ENCODE peak calls at places on chromosomes 3 and 15, in five cellular contexts. One of them, this sample, is unnamed.

GRCh38 chr3:150439657-150440056 is 31.6 kb downstream of the TSC22D2 start:
- DNase-seq in upper lobe of right lung: no peak
- DNase-seq in esophagus squamous epithelium: no peak
- DNase-seq in pancreas: no peak
- DNase-seq in testis: no peak
- DNase-seq in this sample: no peak

GRCh38 chr3:60086811-60087210 is 1037.0 kb upstream of the CFAP20DC start:
- DNase-seq in upper lobe of right lung: no peak
- DNase-seq in testis: no peak
- DNase-seq in pancreas: no peak
- DNase-seq in esophagus squamous epithelium: no peak
- DNase-seq in this sample: no peak

GRCh38 chr3:122245513-122246174 is 62.2 kb downstream of the CASR start:
- DNase-seq in pancreas: no peak
- DNase-seq in esophagus squamous epithelium: no peak
- DNase-seq in upper lobe of right lung: no peak
- DNase-seq in testis: no peak
- DNase-seq in this sample: no peak

GRCh38 chr3:190122198-190122771 is 1.6 kb upstream of the P3H2 start:
- DNase-seq in esophagus squamous epithelium: no peak
- DNase-seq in pancreas: no peak
- DNase-seq in upper lobe of right lung: no peak
- DNase-seq in testis: no peak
- DNase-seq in this sample: no peak

GRCh38 chr3:138180375-138181029 is 5.8 kb upstream of the DBR1 start:
- DNase-seq in pancreas: no peak
- DNase-seq in upper lobe of right lung: no peak
- DNase-seq in esophagus squamous epithelium: no peak
- DNase-seq in testis: peak
- DNase-seq in this sample: no peak

GRCh38 chr15:70036585-70037343 is 61.0 kb downstream of the TLE3 start:
- DNase-seq in pancreas: no peak
- DNase-seq in esophagus squamous epithelium: no peak
- DNase-seq in testis: no peak
- DNase-seq in upper lobe of right lung: peak
- DNase-seq in this sample: no peak

GRCh38 chr3:59127071-59127470 is 77.2 kb upstream of the CFAP20DC start:
- DNase-seq in testis: no peak
- DNase-seq in upper lobe of right lung: no peak
- DNase-seq in esophagus squamous epithelium: no peak
- DNase-seq in pancreas: no peak
- DNase-seq in this sample: no peak

GRCh38 chr3:28901029-28901428 is 379.8 kb upstream of the RBMS3 start:
- DNase-seq in testis: peak
- DNase-seq in upper lobe of right lung: no peak
- DNase-seq in esophagus squamous epithelium: no peak
- DNase-seq in pancreas: no peak
- DNase-seq in this sample: no peak

GRCh38 chr3:100650651-100651611 is 41.5 kb downstream of the ADGRG7 start:
- DNase-seq in upper lobe of right lung: no peak
- DNase-seq in esophagus squamous epithelium: no peak
- DNase-seq in pancreas: no peak
- DNase-seq in testis: no peak
- DNase-seq in this sample: no peak

GRCh38 chr15:77475898-77476297 is 55.2 kb downstream of the HMG20A start:
- DNase-seq in upper lobe of right lung: no peak
- DNase-seq in pancreas: no peak
- DNase-seq in esophagus squamous epithelium: no peak
- DNase-seq in testis: no peak
- DNase-seq in this sample: no peak

GRCh38 chr3:119601154-119601553 is 3.5 kb downstream of the PLA1A start:
- DNase-seq in pancreas: no peak
- DNase-seq in esophagus squamous epithelium: no peak
- DNase-seq in testis: no peak
- DNase-seq in upper lobe of right lung: no peak
- DNase-seq in this sample: no peak

GRCh38 chr3:104149154-104149553 is 1217.6 kb upstream of the ALCAM start:
- DNase-seq in esophagus squamous epithelium: no peak
- DNase-seq in testis: no peak
- DNase-seq in upper lobe of right lung: no peak
- DNase-seq in pancreas: no peak
- DNase-seq in this sample: no peak

GRCh38 chr15:60350121-60350520 is 47.7 kb downstream of the ANXA2 start:
- DNase-seq in pancreas: no peak
- DNase-seq in upper lobe of right lung: no peak
- DNase-seq in esophagus squamous epithelium: no peak
- DNase-seq in testis: no peak
- DNase-seq in this sample: no peak

GRCh38 chr3:38168988-38169363 is 3.6 kb downstream of the OXSR1 start:
- DNase-seq in esophagus squamous epithelium: no peak
- DNase-seq in upper lobe of right lung: no peak
- DNase-seq in pancreas: no peak
- DNase-seq in testis: no peak
- DNase-seq in this sample: no peak

GRCh38 chr3:60755094-60755493 is 496.2 kb downstream of the FHIT start:
- DNase-seq in upper lobe of right lung: no peak
- DNase-seq in pancreas: no peak
- DNase-seq in esophagus squamous epithelium: no peak
- DNase-seq in testis: peak
- DNase-seq in this sample: no peak

GRCh38 chr3:7322957-7323679 is 462.2 kb downstream of the GRM7 start:
- DNase-seq in upper lobe of right lung: no peak
- DNase-seq in pancreas: no peak
- DNase-seq in esophagus squamous epithelium: no peak
- DNase-seq in testis: no peak
- DNase-seq in this sample: no peak

GRCh38 chr3:127196002-127196401 is 3.1 kb downstream of the PRR23E start:
- DNase-seq in upper lobe of right lung: no peak
- DNase-seq in testis: no peak
- DNase-seq in pancreas: no peak
- DNase-seq in esophagus squamous epithelium: no peak
- DNase-seq in this sample: no peak

GRCh38 chr3:133643611-133644010 is 18.1 kb downstream of the TOPBP1 start:
- DNase-seq in esophagus squamous epithelium: no peak
- DNase-seq in testis: no peak
- DNase-seq in upper lobe of right lung: no peak
- DNase-seq in pancreas: no peak
- DNase-seq in this sample: no peak

GRCh38 chr3:168249539-168250414 is 154.1 kb upstream of the GOLIM4 start:
- DNase-seq in esophagus squamous epithelium: no peak
- DNase-seq in upper lobe of right lung: peak
- DNase-seq in testis: peak
- DNase-seq in pancreas: peak
- DNase-seq in this sample: peak
- TF ChIP-seq CTCF in esophagus squamous epithelium: no peak
- TF ChIP-seq CTCF in upper lobe of right lung: peak
- TF ChIP-seq CTCF in testis: no peak
- TF ChIP-seq CTCF in pancreas: no peak
- TF ChIP-seq CTCF in this sample: peak

GRCh38 chr15:54354341-54354740 is 376.1 kb downstream of the UNC13C start:
- DNase-seq in upper lobe of right lung: no peak
- DNase-seq in pancreas: no peak
- DNase-seq in esophagus squamous epithelium: no peak
- DNase-seq in testis: no peak
- DNase-seq in this sample: no peak
- H3K4me3 ChIP-seq in upper lobe of right lung: no peak
- H3K4me3 ChIP-seq in pancreas: no peak
- H3K4me3 ChIP-seq in esophagus squamous epithelium: no peak
- H3K4me3 ChIP-seq in testis: no peak
- H3K4me3 ChIP-seq in this sample: no peak

GRCh38 chr3:136280961-136281360 is 30.8 kb downstream of the PCCB start:
- DNase-seq in pancreas: no peak
- DNase-seq in esophagus squamous epithelium: no peak
- DNase-seq in testis: no peak
- DNase-seq in upper lobe of right lung: no peak
- DNase-seq in this sample: no peak

GRCh38 chr3:136279092-136279491 is 29.0 kb downstream of the PCCB start:
- DNase-seq in testis: no peak
- DNase-seq in upper lobe of right lung: no peak
- DNase-seq in pancreas: no peak
- DNase-seq in esophagus squamous epithelium: no peak
- DNase-seq in this sample: no peak

GRCh38 chr3:136277634-136278033 is 27.5 kb downstream of the PCCB start:
- DNase-seq in testis: no peak
- DNase-seq in pancreas: peak
- DNase-seq in upper lobe of right lung: no peak
- DNase-seq in esophagus squamous epithelium: no peak
- DNase-seq in this sample: no peak

GRCh38 chr3:136277115-136277514 is 27.0 kb downstream of the PCCB start:
- DNase-seq in testis: no peak
- DNase-seq in esophagus squamous epithelium: no peak
- DNase-seq in upper lobe of right lung: no peak
- DNase-seq in pancreas: peak
- DNase-seq in this sample: no peak

GRCh38 chr3:136276049-136276755 is 26.1 kb downstream of the PCCB start:
- DNase-seq in upper lobe of right lung: no peak
- DNase-seq in esophagus squamous epithelium: no peak
- DNase-seq in testis: no peak
- DNase-seq in pancreas: no peak
- DNase-seq in this sample: no peak
- TF ChIP-seq CTCF in upper lobe of right lung: no peak
- TF ChIP-seq CTCF in esophagus squamous epithelium: no peak
- TF ChIP-seq CTCF in testis: no peak
- TF ChIP-seq CTCF in pancreas: no peak
- TF ChIP-seq CTCF in this sample: no peak

DNA sequence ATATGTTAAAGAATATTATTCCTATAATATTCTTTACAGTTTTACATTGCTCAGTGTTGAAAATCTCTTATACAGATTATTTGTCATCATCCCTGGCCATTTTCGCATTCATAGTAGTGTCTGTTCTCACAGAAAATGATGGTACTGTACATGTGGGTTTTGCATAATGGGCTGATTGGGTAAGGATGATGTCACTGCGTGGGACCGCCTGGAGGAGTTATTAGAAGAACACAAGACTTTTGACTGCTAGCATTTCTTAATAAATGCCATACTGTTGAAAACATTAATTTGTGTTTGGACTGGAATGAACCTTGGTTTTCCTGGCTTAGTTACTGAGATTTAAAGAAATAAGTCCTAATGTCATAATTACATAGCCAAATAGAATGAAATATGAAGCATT is 20.3 kb downstream of the LRCH3 start:
- DNase-seq in esophagus squamous epithelium: no peak
- DNase-seq in pancreas: no peak
- DNase-seq in upper lobe of right lung: no peak
- DNase-seq in testis: peak
- DNase-seq in this sample: no peak
- H3K4me3 ChIP-seq in esophagus squamous epithelium: no peak
- H3K4me3 ChIP-seq in pancreas: no peak
- H3K4me3 ChIP-seq in upper lobe of right lung: no peak
- H3K4me3 ChIP-seq in testis: no peak
- H3K4me3 ChIP-seq in this sample: no peak

DNA sequence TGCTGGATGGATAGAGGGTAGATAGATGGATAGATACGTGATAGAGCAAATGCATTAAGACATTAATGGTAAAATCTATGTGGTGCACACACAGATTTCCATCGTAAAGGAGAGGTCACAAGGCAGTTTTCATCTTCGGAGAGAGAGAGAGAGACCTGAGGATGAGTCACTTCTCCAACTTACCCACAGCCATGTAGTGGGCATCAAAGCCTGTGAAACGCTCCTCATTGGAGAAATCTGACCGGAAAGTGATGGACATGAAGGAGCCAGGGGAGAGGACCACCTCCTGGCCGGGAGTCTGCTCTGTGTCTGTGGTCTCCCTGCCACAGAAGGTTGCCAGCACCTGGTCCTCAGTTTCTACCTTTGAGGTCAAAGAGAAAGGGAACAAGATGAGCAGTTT is 29.2 kb downstream of the MASP1 start:
- DNase-seq in esophagus squamous epithelium: no peak
- DNase-seq in upper lobe of right lung: no peak
- DNase-seq in testis: no peak
- DNase-seq in pancreas: no peak
- DNase-seq in this sample: no peak
- TF ChIP-seq CTCF in esophagus squamous epithelium: no peak
- TF ChIP-seq CTCF in upper lobe of right lung: no peak
- TF ChIP-seq CTCF in testis: no peak
- TF ChIP-seq CTCF in pancreas: no peak
- TF ChIP-seq CTCF in this sample: no peak

DNA sequence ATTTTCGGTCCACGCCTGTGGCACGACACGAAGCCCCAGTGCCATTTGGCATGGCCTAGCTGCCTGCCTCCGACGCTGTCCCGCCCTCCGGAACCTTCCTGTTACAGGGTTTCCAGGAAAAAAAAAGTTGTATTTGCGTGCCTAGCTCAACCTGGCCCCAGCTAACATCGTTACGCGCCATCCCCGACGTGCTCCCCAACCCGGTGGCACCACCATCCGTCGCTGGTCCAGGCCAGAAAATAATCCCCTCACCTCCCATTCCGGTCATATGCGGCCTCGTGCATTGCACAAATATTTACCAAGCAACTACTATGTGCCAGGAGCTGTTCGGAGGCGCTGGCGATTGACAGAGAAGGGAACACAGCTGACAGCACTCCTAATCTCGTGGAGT is 1.4 kb upstream of the CYP1A1 start:
- DNase-seq in esophagus squamous epithelium: no peak
- DNase-seq in testis: no peak
- DNase-seq in pancreas: no peak
- DNase-seq in upper lobe of right lung: no peak
- DNase-seq in this sample: no peak
- H3K4me3 ChIP-seq in esophagus squamous epithelium: peak
- H3K4me3 ChIP-seq in testis: peak
- H3K4me3 ChIP-seq in pancreas: peak
- H3K4me3 ChIP-seq in upper lobe of right lung: peak
- H3K4me3 ChIP-seq in this sample: peak

DNA sequence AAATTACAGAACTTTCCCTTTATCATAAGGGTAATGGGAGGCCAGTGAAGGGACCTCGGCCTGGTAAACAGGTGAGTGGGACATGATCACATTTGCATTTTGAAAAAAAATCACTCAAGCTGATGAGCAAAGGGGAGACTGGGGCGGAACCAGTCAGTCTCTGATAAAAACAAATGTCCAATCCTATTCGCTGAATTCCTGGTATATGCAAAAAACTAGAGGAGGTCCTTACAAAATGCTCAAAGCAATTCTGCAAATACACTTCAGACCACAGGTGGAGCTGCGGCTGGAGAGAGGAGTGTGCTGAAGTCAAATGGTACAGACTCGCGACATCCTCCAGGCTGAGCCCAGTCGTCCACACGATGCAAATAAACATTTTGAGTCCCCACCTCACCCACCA is 166.7 kb downstream of the FOXP1 start:
- DNase-seq in pancreas: no peak
- DNase-seq in testis: no peak
- DNase-seq in upper lobe of right lung: no peak
- DNase-seq in esophagus squamous epithelium: no peak
- DNase-seq in this sample: peak
- TF ChIP-seq CTCF in pancreas: no peak
- TF ChIP-seq CTCF in testis: no peak
- TF ChIP-seq CTCF in upper lobe of right lung: peak
- TF ChIP-seq CTCF in esophagus squamous epithelium: no peak
- TF ChIP-seq CTCF in this sample: no peak

This sample was measured in dorsolateral prefrontal cortex.